ENCODE peak calls at places on chromosomes 4 and X, in five cellular contexts. O is AG09309, E is fibroblast of mammary gland, Y is cardiac muscle cell, Q is dorsolateral prefrontal cortex. X is an unnamed sample.
A peak's percentile ranks its signal among the peaks of the same experiment; 100 is the strongest.

GRCh38 chr4:89640620-89641366 is 196.2 kb downstream of the SNCA start:
- DNase-seq in Q (peak; percentile 43), E (peak; percentile 64), Y (peak; percentile 80), O (peak; percentile 2), X (peak; percentile 34)

GRCh38 chr4:77065382-77065781 is 10.4 kb downstream of the CCNI start:
- DNase-seq in O (no peak), E (no peak), Q (no peak), Y (no peak), X (no peak)

GRCh38 chr4:61462451-61463326 is 262.6 kb downstream of the ADGRL3 start:
- DNase-seq in Y (peak; percentile 74), O (no peak), E (peak; percentile 70), Q (no peak), X (no peak)

GRCh38 chrX:15815779-15816452 is 25.6 kb downstream of the ZRSR2 start:
- DNase-seq in Y (peak; percentile 28), Q (no peak), O (no peak), E (peak; percentile 14), X (no peak)

GRCh38 chr4:158461336-158461735 is 60.3 kb upstream of the RXFP1 start:
- DNase-seq in Q (no peak), Y (no peak), E (peak; percentile 70), O (no peak), X (no peak)

GRCh38 chr4:113978105-113978504 is 1.3 kb downstream of the ARSJ start:
- DNase-seq in E (no peak), O (no peak), Y (no peak), Q (no peak), X (no peak)

GRCh38 chr4:1170156-1170804 is 2.1 kb downstream of the SPON2 start:
- DNase-seq in O (no peak), E (no peak), Q (no peak), Y (no peak), X (no peak)

GRCh38 chrX:106932960-106933537 is 12.8 kb downstream of the CLDN2 start:
- DNase-seq in Q (no peak), Y (peak; percentile 80), E (peak; percentile 42), O (no peak), X (no peak)

GRCh38 chrX:68631331-68631730 is 16.1 kb upstream of the STARD8 start:
- DNase-seq in Y (no peak), Q (no peak), E (no peak), O (no peak), X (no peak)

GRCh38 chrX:133482345-133483041 is 67.2 kb upstream of the GPC4 start:
- DNase-seq in Q (no peak), O (no peak), Y (peak; percentile 16), E (peak; percentile 85), X (no peak)

GRCh38 chr4:10163296-10163695 is 46.7 kb upstream of the WDR1 start:
- DNase-seq in O (no peak), Y (no peak), Q (no peak), E (no peak), X (no peak)

GRCh38 chr4:152729466-152729865 is 49.7 kb upstream of the TMEM154 start:
- DNase-seq in Q (no peak), O (peak; percentile 50), Y (peak; percentile 70), E (peak; percentile 77), X (no peak)

GRCh38 chrX:31070057-31070468 is 1.8 kb downstream of the FTHL17 start:
- DNase-seq in E (no peak), Y (no peak), O (no peak), Q (no peak), X (no peak)

GRCh38 chrX:150887906-150888465 is 10.5 kb downstream of the CD99L2 start:
- DNase-seq in Y (no peak), E (peak; percentile 52), Q (no peak), O (no peak), X (no peak)

GRCh38 chr4:136002316-136002715 is 1530.0 kb downstream of the PCDH18 start:
- DNase-seq in Q (no peak), E (no peak), O (no peak), Y (no peak), X (no peak)

GRCh38 chr4:80446664-80447063 is 111.1 kb downstream of the CFAP299 start:
- DNase-seq in Q (no peak), Y (no peak), E (no peak), O (peak; percentile 47), X (no peak)

GRCh38 chr4:94256833-94257232 is 49.2 kb downstream of the SMARCAD1 start:
- DNase-seq in E (peak; percentile 8), Q (no peak), O (no peak), Y (no peak), X (no peak)

GRCh38 chr4:184343400-184344177 is 125.9 kb upstream of the ENPP6 start:
- DNase-seq in O (no peak), E (peak; percentile 75), Y (peak; percentile 84), Q (peak; percentile 83), X (no peak)

GRCh38 chr4:174474457-174475075 is 47.7 kb downstream of the HPGD start:
- DNase-seq in Q (no peak), Y (no peak), E (no peak), O (no peak), X (no peak)

GRCh38 chrX:131841496-131842410 is 181.3 kb upstream of the STK26 start:
- DNase-seq in O (no peak), E (peak; percentile 54), Q (peak; percentile 48), Y (peak; percentile 63), X (peak; percentile 54)

GRCh38 chr4:3040447-3041191 is 33.7 kb downstream of the HTT-AS start:
- DNase-seq in Q (no peak), O (no peak), E (no peak), Y (no peak), X (no peak)

GRCh38 chrX:38192007-38192625 is 28.6 kb downstream of the SRPX start:
- DNase-seq in Y (no peak), O (no peak), E (peak; percentile 29), Q (no peak), X (no peak)

GRCh38 chr4:57404463-57404862 is 294.3 kb upstream of the IGFBP7 start:
- DNase-seq in Q (no peak), O (no peak), Y (no peak), E (no peak), X (no peak)

GRCh38 chr4:120844528-120844921 is 78.0 kb downstream of the PRDM5 start:
- DNase-seq in Q (no peak), E (no peak), Y (no peak), O (no peak), X (no peak)

GRCh38 chr4:48380583-48381167 is 39.3 kb downstream of the SLAIN2 start:
- DNase-seq in E (no peak), Y (no peak), O (no peak), Q (no peak), X (no peak)

DNA sequence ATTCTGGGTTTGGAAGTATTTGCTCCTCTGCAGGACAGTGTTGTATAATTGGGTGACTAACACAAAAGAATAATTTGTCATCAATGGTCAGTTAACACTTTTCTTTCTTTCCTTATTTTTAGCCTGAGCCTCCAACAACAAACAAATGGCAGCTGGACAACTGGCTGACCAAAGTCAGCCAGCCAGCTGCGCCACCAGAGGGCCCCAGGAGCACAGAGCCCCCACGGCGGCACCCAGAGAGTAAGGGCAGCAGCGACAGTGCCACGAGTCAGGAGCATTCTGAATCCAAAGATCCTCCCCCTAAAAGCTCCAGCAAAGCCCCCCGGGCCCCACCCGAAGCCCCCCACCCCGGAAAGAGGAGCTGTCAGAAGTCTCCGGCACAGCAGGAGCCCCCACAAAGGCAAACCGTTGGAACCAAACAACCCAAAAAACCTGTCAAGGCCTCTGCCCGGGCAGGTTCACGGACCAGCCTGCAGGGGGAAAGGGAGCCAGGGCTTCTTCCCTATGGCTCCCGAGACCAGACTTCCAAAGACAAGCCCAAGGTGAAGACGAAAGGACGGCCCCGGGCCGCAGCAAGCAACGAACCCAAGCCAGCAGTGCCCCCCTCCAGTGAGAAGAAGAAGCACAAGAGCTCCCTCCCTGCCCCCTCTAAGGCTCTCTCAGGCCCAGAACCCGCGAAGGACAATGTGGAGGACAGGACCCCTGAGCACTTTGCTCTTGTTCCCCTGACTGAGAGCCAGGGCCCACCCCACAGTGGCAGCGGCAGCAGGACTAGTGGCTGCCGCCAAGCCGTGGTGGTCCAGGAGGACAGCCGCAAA is 106.0 kb downstream of the KLHL8 start:
- DNase-seq in Q (no peak), O (no peak), Y (no peak), E (no peak), X (no peak)
- TF ChIP-seq CTCF in Q (no peak), O (no peak), Y (peak; percentile 5), E (no peak), X (no peak)

GRCh38 chrX:53716328-53717088 is 30.0 kb upstream of the HUWE1 start:
- DNase-seq in E (peak; percentile 46), Q (no peak), Y (peak; percentile 28), O (no peak), X (no peak)

GRCh38 chrX:53718073-53718472 is 31.6 kb upstream of the HUWE1 start:
- DNase-seq in Q (no peak), O (no peak), Y (no peak), E (no peak), X (no peak)

GRCh38 chrX:53715336-53715924 is 28.9 kb upstream of the HUWE1 start:
- DNase-seq in Y (no peak), E (no peak), O (no peak), Q (no peak), X (no peak)

GRCh38 chrX:53714580-53715335 is 28.2 kb upstream of the HUWE1 start:
- DNase-seq in O (no peak), E (peak; percentile 55), Y (peak; percentile 36), Q (no peak), X (no peak)

DNA sequence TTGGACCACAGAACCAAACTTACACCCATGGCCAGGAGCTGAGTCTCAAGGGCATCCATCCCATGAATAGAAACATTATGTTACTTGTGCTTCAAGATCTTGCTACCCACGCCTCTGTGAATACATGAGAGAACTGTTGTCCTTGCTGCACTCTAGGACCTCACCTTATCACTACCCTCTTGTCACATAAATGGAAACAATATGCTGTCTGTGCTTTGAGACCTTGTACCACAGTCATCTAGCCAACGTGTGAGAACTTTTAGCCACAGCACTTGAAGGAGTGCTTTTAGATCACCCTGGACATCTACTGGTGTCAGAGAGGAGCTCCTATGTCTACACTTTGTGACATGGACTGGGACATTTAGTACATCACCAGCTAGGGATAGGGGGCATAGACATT is 30.7 kb upstream of the HUWE1 start:
- DNase-seq in Y (no peak), Q (no peak), E (no peak), O (no peak), X (no peak)
- TF ChIP-seq CTCF in Y (no peak), Q (no peak), E (no peak), O (no peak), X (no peak)

DNA sequence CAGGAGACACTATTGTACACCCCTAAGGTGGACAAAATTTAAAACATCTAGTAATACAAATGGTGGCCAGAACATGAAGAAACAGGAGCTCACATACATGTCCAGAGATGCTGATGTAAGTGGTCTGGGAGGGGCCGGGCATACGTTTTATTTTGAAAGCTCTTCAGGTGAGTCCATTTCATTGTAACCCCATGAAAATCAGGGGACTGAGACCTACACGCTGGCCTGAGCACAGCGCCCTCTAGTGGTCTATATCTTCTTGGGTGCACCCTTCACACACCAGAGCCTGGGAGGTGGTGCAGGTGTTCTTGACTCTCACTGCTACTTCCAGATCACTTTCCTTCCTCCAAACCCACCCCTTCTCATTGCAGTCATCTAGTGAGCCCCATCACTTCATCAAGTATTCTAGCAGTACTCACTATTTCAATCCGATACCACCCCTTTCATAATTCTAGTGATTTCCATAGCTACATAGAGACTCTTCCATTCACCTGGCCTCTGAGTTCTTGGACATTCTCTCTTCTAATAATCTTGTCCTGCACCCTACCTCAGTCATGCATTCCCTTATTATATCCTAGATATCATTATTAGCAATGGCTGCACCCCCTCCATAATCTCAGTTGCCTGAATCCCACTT is 4.3 kb upstream of the TLR6 start:
- DNase-seq in O (no peak), E (peak; percentile 51), Y (peak; percentile 59), Q (no peak), X (no peak)
- TF ChIP-seq CTCF in O (peak; percentile 78), E (peak; percentile 78), Y (peak; percentile 80), Q (peak; percentile 53), X (peak; percentile 67)

GRCh38 chr4:83093060-83093640 is 21.4 kb downstream of the PLAC8 start:
- DNase-seq in Y (no peak), Q (no peak), O (no peak), E (no peak), X (no peak)
- TF ChIP-seq CTCF in Y (no peak), Q (no peak), O (no peak), E (no peak), X (no peak)

GRCh38 chr4:88456757-88457306 is at the start of gene HERC5:
- DNase-seq in Y (peak; percentile 95), Q (peak; percentile 79), O (peak; percentile 43), E (peak; percentile 94), X (peak; percentile 64)
- TF ChIP-seq CTCF in Y (peak; percentile 63), Q (peak; percentile 69), O (peak; percentile 71), E (peak; percentile 60), X (no peak)